ENCODE peak calls at places on chromosomes 16 and 17, in ten cellular contexts. One of them, this sample, is unnamed.

GRCh38 chr16:58843675-58844074 is 109.6 kb upstream of the GOT2 start:
- DNase-seq in heart left ventricle: no peak
- DNase-seq in right lobe of liver: no peak
- DNase-seq in H1: no peak
- DNase-seq in uterus: no peak
- DNase-seq in A549: no peak
- DNase-seq in ovary: no peak
- DNase-seq in body of pancreas: no peak
- DNase-seq in suprapubic skin: no peak
- DNase-seq in transverse colon: no peak
- DNase-seq in this sample: no peak

GRCh38 chr16:29996773-29997250 is 771 bp downstream of the INO80E start:
- DNase-seq in heart left ventricle: no peak
- DNase-seq in right lobe of liver: no peak
- DNase-seq in H1: no peak
- DNase-seq in uterus: no peak
- DNase-seq in A549: no peak
- DNase-seq in ovary: no peak
- DNase-seq in body of pancreas: no peak
- DNase-seq in suprapubic skin: no peak
- DNase-seq in transverse colon: no peak
- DNase-seq in this sample: no peak

GRCh38 chr17:5000237-5000639 is 2.5 kb downstream of the KIF1C start:
- DNase-seq in heart left ventricle: peak; percentile 89
- DNase-seq in right lobe of liver: peak; percentile 78
- DNase-seq in H1: no peak
- DNase-seq in uterus: peak; percentile 87
- DNase-seq in A549: no peak
- DNase-seq in ovary: peak; percentile 78
- DNase-seq in body of pancreas: peak; percentile 64
- DNase-seq in suprapubic skin: no peak
- DNase-seq in transverse colon: peak; percentile 56
- DNase-seq in this sample: no peak

GRCh38 chr17:3944485-3945388 is 19.5 kb downstream of the ATP2A3 start:
- DNase-seq in heart left ventricle: peak; percentile 59
- DNase-seq in right lobe of liver: peak; percentile 59
- DNase-seq in H1: peak; percentile 50
- DNase-seq in uterus: peak; percentile 72
- DNase-seq in A549: no peak
- DNase-seq in ovary: peak; percentile 91
- DNase-seq in body of pancreas: no peak
- DNase-seq in suprapubic skin: no peak
- DNase-seq in transverse colon: peak; percentile 37
- DNase-seq in this sample: peak; percentile 61

GRCh38 chr16:72191551-72191950 is 19.6 kb upstream of the PMFBP1 start:
- DNase-seq in heart left ventricle: no peak
- DNase-seq in right lobe of liver: no peak
- DNase-seq in H1: no peak
- DNase-seq in uterus: no peak
- DNase-seq in A549: no peak
- DNase-seq in ovary: peak; percentile 49
- DNase-seq in body of pancreas: no peak
- DNase-seq in suprapubic skin: no peak
- DNase-seq in transverse colon: no peak
- DNase-seq in this sample: no peak

GRCh38 chr17:31605761-31606160 is 214.3 kb downstream of the RAB11FIP4 start:
- DNase-seq in heart left ventricle: no peak
- DNase-seq in right lobe of liver: no peak
- DNase-seq in H1: no peak
- DNase-seq in uterus: no peak
- DNase-seq in A549: no peak
- DNase-seq in ovary: no peak
- DNase-seq in body of pancreas: no peak
- DNase-seq in suprapubic skin: no peak
- DNase-seq in transverse colon: no peak
- DNase-seq in this sample: no peak

GRCh38 chr17:42679492-42680330 is 1.9 kb downstream of the CCR10 start:
- DNase-seq in heart left ventricle: peak; percentile 84
- DNase-seq in right lobe of liver: peak; percentile 86
- DNase-seq in H1: no peak
- DNase-seq in uterus: peak; percentile 82
- DNase-seq in A549: peak; percentile 91
- DNase-seq in ovary: peak; percentile 84
- DNase-seq in body of pancreas: peak; percentile 85
- DNase-seq in suprapubic skin: no peak
- DNase-seq in transverse colon: peak; percentile 85
- DNase-seq in this sample: peak; percentile 53

GRCh38 chr17:60749050-60749449 is 71.4 kb downstream of the BCAS3 start:
- DNase-seq in heart left ventricle: no peak
- DNase-seq in right lobe of liver: no peak
- DNase-seq in H1: no peak
- DNase-seq in uterus: no peak
- DNase-seq in A549: no peak
- DNase-seq in ovary: no peak
- DNase-seq in body of pancreas: no peak
- DNase-seq in suprapubic skin: no peak
- DNase-seq in transverse colon: no peak
- DNase-seq in this sample: no peak

GRCh38 chr17:40218740-40219072 is 398 bp upstream of the WIPF2 start:
- DNase-seq in heart left ventricle: peak; percentile 59
- DNase-seq in right lobe of liver: peak; percentile 56
- DNase-seq in H1: peak; percentile 44
- DNase-seq in uterus: peak; percentile 63
- DNase-seq in A549: peak; percentile 75
- DNase-seq in ovary: peak; percentile 66
- DNase-seq in body of pancreas: peak; percentile 81
- DNase-seq in suprapubic skin: peak; percentile 87
- DNase-seq in transverse colon: peak; percentile 71
- DNase-seq in this sample: peak; percentile 49

GRCh38 chr16:245105-245504 is 10.5 kb downstream of the FAM234A start:
- DNase-seq in heart left ventricle: no peak
- DNase-seq in right lobe of liver: no peak
- DNase-seq in H1: no peak
- DNase-seq in uterus: no peak
- DNase-seq in A549: no peak
- DNase-seq in ovary: no peak
- DNase-seq in body of pancreas: no peak
- DNase-seq in suprapubic skin: no peak
- DNase-seq in transverse colon: no peak
- DNase-seq in this sample: no peak

GRCh38 chr16:363110-364090 is 6.9 kb downstream of the MRPL28 start:
- DNase-seq in heart left ventricle: no peak
- DNase-seq in right lobe of liver: no peak
- DNase-seq in H1: no peak
- DNase-seq in uterus: no peak
- DNase-seq in A549: no peak
- DNase-seq in ovary: no peak
- DNase-seq in body of pancreas: no peak
- DNase-seq in suprapubic skin: no peak
- DNase-seq in transverse colon: no peak
- DNase-seq in this sample: no peak

GRCh38 chr16:19907161-19907992 is 22.7 kb upstream of the GPRC5B start:
- DNase-seq in heart left ventricle: peak; percentile 52
- DNase-seq in right lobe of liver: peak; percentile 63
- DNase-seq in H1: peak; percentile 76
- DNase-seq in uterus: peak; percentile 59
- DNase-seq in A549: peak; percentile 67
- DNase-seq in ovary: peak; percentile 61
- DNase-seq in body of pancreas: peak; percentile 81
- DNase-seq in suprapubic skin: no peak
- DNase-seq in transverse colon: peak; percentile 67
- DNase-seq in this sample: peak; percentile 73

GRCh38 chr16:67942200-67942509 is 1.8 kb downstream of the LCAT start:
- DNase-seq in heart left ventricle: no peak
- DNase-seq in right lobe of liver: no peak
- DNase-seq in H1: peak; percentile 49
- DNase-seq in uterus: no peak
- DNase-seq in A549: peak; percentile 66
- DNase-seq in ovary: peak; percentile 53
- DNase-seq in body of pancreas: no peak
- DNase-seq in suprapubic skin: no peak
- DNase-seq in transverse colon: no peak
- DNase-seq in this sample: peak; percentile 33

GRCh38 chr16:30741461-30741914 is 6.7 kb upstream of the PHKG2 start:
- DNase-seq in heart left ventricle: no peak
- DNase-seq in right lobe of liver: peak; percentile 65
- DNase-seq in H1: no peak
- DNase-seq in uterus: no peak
- DNase-seq in A549: peak; percentile 93
- DNase-seq in ovary: peak; percentile 45
- DNase-seq in body of pancreas: peak; percentile 79
- DNase-seq in suprapubic skin: peak; percentile 80
- DNase-seq in transverse colon: peak; percentile 72
- DNase-seq in this sample: peak; percentile 86

GRCh38 chr16:50479771-50480170 is 68.4 kb upstream of the NKD1 start:
- DNase-seq in heart left ventricle: no peak
- DNase-seq in right lobe of liver: no peak
- DNase-seq in H1: no peak
- DNase-seq in uterus: no peak
- DNase-seq in A549: no peak
- DNase-seq in ovary: no peak
- DNase-seq in body of pancreas: no peak
- DNase-seq in suprapubic skin: peak; percentile 21
- DNase-seq in transverse colon: no peak
- DNase-seq in this sample: no peak

GRCh38 chr16:81277681-81278080 is 37.1 kb upstream of the GAN start:
- DNase-seq in heart left ventricle: no peak
- DNase-seq in right lobe of liver: no peak
- DNase-seq in H1: no peak
- DNase-seq in uterus: no peak
- DNase-seq in A549: no peak
- DNase-seq in ovary: no peak
- DNase-seq in body of pancreas: no peak
- DNase-seq in suprapubic skin: no peak
- DNase-seq in transverse colon: peak; percentile 67
- DNase-seq in this sample: no peak
- TF ChIP-seq POLR2A in heart left ventricle: no peak
- TF ChIP-seq POLR2A in right lobe of liver: no peak
- TF ChIP-seq POLR2A in H1: no peak
- TF ChIP-seq POLR2A in uterus: no peak
- TF ChIP-seq POLR2A in A549: no peak
- TF ChIP-seq POLR2A in ovary: no peak
- TF ChIP-seq POLR2A in body of pancreas: no peak
- TF ChIP-seq POLR2A in suprapubic skin: no peak
- TF ChIP-seq POLR2A in transverse colon: no peak
- TF ChIP-seq POLR2A in this sample: no peak

GRCh38 chr16:3655791-3656490 is 1.4 kb downstream of the DNASE1 start:
- DNase-seq in heart left ventricle: no peak
- DNase-seq in right lobe of liver: no peak
- DNase-seq in H1: no peak
- DNase-seq in uterus: no peak
- DNase-seq in A549: no peak
- DNase-seq in ovary: peak; percentile 34
- DNase-seq in body of pancreas: peak; percentile 72
- DNase-seq in suprapubic skin: peak; percentile 69
- DNase-seq in transverse colon: no peak
- DNase-seq in this sample: no peak
- TF ChIP-seq POLR2A in heart left ventricle: no peak
- TF ChIP-seq POLR2A in right lobe of liver: no peak
- TF ChIP-seq POLR2A in H1: no peak
- TF ChIP-seq POLR2A in uterus: no peak
- TF ChIP-seq POLR2A in A549: no peak
- TF ChIP-seq POLR2A in ovary: no peak
- TF ChIP-seq POLR2A in body of pancreas: peak; percentile 68
- TF ChIP-seq POLR2A in suprapubic skin: no peak
- TF ChIP-seq POLR2A in transverse colon: no peak
- TF ChIP-seq POLR2A in this sample: no peak

DNA sequence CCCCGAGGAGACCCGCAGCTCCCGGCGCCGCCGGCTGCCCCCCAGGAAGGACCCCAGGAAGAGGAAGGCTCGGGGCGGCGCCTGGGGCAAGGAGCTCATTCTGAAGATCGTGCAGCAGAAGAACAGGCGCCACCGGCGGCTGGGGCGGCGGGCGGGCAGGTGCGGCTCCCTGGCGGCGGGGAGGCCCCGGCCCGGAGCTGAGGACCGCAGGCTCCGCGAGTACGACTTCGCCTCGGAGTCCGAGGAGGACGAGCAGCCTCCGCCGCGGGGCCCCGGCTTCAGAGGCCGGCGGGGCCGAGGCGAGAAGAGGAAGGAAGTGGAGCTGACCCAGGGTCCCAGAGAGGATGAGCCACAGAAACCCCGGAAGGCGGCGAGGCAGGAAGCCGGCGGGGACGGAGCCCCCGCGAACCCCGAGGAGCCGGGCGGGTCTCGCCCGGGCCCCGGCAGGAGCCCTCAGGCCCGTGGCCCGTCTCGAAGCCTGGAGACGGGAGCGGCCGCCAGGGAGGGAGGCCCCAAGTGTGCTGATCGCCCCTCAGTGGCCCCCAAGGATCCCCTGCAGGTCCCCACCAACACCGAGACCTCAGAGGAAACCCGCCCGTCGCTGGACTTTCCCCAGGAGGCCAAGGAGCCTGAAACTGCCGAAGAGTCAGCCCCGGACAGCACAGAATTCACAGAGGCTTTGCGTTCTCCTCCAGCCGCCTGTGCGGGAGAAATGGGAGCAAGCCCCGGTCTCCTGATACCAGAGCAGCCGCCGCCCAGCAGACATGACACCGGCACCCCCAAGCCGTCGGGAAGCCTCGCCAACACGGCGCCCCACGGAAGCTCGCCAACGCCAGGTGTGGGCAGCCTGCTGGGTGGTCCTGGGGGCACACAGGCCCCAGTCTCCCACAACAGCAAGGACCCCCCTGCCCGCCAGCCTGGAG is 22.3 kb upstream of the ZFPM1 start:
- DNase-seq in heart left ventricle: no peak
- DNase-seq in right lobe of liver: peak; percentile 53
- DNase-seq in H1: no peak
- DNase-seq in uterus: no peak
- DNase-seq in A549: no peak
- DNase-seq in ovary: no peak
- DNase-seq in body of pancreas: no peak
- DNase-seq in suprapubic skin: no peak
- DNase-seq in transverse colon: peak; percentile 39
- DNase-seq in this sample: no peak
- TF ChIP-seq POLR2A in heart left ventricle: no peak
- TF ChIP-seq POLR2A in right lobe of liver: no peak
- TF ChIP-seq POLR2A in H1: no peak
- TF ChIP-seq POLR2A in uterus: no peak
- TF ChIP-seq POLR2A in A549: no peak
- TF ChIP-seq POLR2A in ovary: no peak
- TF ChIP-seq POLR2A in body of pancreas: peak; percentile 26
- TF ChIP-seq POLR2A in suprapubic skin: no peak
- TF ChIP-seq POLR2A in transverse colon: peak; percentile 16
- TF ChIP-seq POLR2A in this sample: no peak

DNA sequence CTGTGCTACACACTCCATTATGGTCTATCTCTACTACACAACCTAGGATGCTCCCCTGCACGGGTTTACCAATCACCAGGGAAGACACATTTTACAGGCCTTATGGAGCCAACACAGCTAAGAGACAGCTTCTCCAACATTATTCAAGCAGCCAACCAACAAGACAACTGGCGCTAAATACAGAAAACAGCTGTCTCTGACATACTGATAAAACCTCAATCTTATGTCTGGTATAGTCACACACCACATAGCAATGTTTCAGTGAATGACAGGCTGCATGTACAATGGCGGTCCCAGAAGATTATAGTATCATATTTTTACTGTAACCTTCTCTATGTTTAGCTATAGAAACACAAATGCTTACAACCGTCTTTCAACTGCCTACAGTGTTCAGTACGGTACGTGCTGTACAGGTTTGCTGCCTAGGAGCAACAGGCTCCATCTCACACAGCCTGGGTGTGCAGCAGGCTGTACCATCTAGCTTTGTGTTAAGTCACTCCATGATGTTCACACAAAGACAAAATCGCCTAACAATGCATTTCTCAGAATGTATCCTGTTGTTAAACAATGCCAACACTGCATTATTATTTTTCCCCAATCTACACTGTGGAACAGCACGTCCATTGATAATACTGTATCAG is 10.9 kb downstream of the USP22 start:
- DNase-seq in heart left ventricle: no peak
- DNase-seq in right lobe of liver: no peak
- DNase-seq in H1: no peak
- DNase-seq in uterus: no peak
- DNase-seq in A549: no peak
- DNase-seq in ovary: no peak
- DNase-seq in body of pancreas: no peak
- DNase-seq in suprapubic skin: no peak
- DNase-seq in transverse colon: no peak
- DNase-seq in this sample: no peak
- TF ChIP-seq POLR2A in heart left ventricle: no peak
- TF ChIP-seq POLR2A in right lobe of liver: no peak
- TF ChIP-seq POLR2A in H1: peak; percentile 38
- TF ChIP-seq POLR2A in uterus: no peak
- TF ChIP-seq POLR2A in A549: no peak
- TF ChIP-seq POLR2A in ovary: no peak
- TF ChIP-seq POLR2A in body of pancreas: no peak
- TF ChIP-seq POLR2A in suprapubic skin: no peak
- TF ChIP-seq POLR2A in transverse colon: no peak
- TF ChIP-seq POLR2A in this sample: no peak

This sample was measured in H54.